ENCODE peak calls at places on chromosomes 6 and 20, in ten cellular contexts. B is CD8-positive, alpha-beta T cell; C is CD8-positive, alpha-beta memory T cell; P is esophagus squamous epithelium; E is hepatocyte; G is transverse colon; S is CD4-positive, alpha-beta memory T cell; T is tibial artery; Y is OCI-LY7; X is GM23338. O is an unnamed sample. For H3K4me1, the result is how much of the 10 kb centered on the place peaks cover.

GRCh38 chr6:118899948-118900347 is 6.0 kb downstream of the ASF1A start:
- DNase-seq in B (no peak), C (peak), P (no peak), E (no peak), G (no peak), S (no peak), T (no peak), Y (no peak), X (peak), O (no peak)

GRCh38 chr6:132236744-132237143 is 164.5 kb downstream of the MOXD1 start:
- DNase-seq in B (no peak), C (no peak), P (no peak), E (no peak), G (no peak), S (no peak), T (no peak), Y (no peak), X (peak), O (no peak)

GRCh38 chr6:150766201-150766997 is 99.1 kb upstream of the MTHFD1L start:
- DNase-seq in B (no peak), C (no peak), P (no peak), E (no peak), G (no peak), S (no peak), T (no peak), Y (no peak), X (no peak), O (no peak)

GRCh38 chr6:125798734-125799510 is 8.2 kb downstream of the NCOA7 start:
- DNase-seq in B (no peak), C (no peak), P (no peak), E (no peak), G (no peak), S (no peak), T (no peak), Y (peak), X (no peak), O (no peak)

GRCh38 chr6:107246972-107247615 is 131.8 kb upstream of the BEND3 start:
- DNase-seq in B (no peak), C (no peak), P (no peak), E (peak), G (no peak), S (no peak), T (no peak), Y (no peak), X (no peak), O (peak)

GRCh38 chr6:124719951-124720350 is 242.3 kb upstream of the RNF217 start:
- DNase-seq in B (no peak), C (no peak), P (no peak), E (no peak), G (no peak), S (no peak), T (no peak), Y (no peak), X (no peak), O (no peak)

GRCh38 chr6:27742833-27743573 is 169.2 kb downstream of the OR2B2 start:
- DNase-seq in B (no peak), C (no peak), P (no peak), E (no peak), G (no peak), S (no peak), T (no peak), Y (no peak), X (no peak), O (no peak)

GRCh38 chr20:32456869-32457421 is 98.8 kb downstream of the ASXL1 start:
- DNase-seq in B (no peak), C (no peak), P (no peak), E (peak), G (no peak), S (no peak), T (no peak), Y (peak), X (peak), O (no peak)

GRCh38 chr20:60649541-60649940 is 602.5 kb upstream of the CDH4 start:
- DNase-seq in B (no peak), C (no peak), P (no peak), E (no peak), G (no peak), S (no peak), T (no peak), Y (no peak), X (no peak), O (no peak)

GRCh38 chr6:44621846-44622245 is 234.3 kb downstream of the CDC5L start:
- DNase-seq in B (no peak), C (no peak), P (no peak), E (no peak), G (no peak), S (no peak), T (no peak), Y (no peak), X (no peak), O (no peak)

GRCh38 chr20:17684077-17684888 is 2.2 kb upstream of the RRBP1 start:
- DNase-seq in B (no peak), C (no peak), P (no peak), E (peak), G (peak), S (no peak), T (no peak), Y (no peak), X (no peak), O (no peak)

GRCh38 chr6:52049252-52050050 is 38.0 kb downstream of the PKHD1 start:
- DNase-seq in B (no peak), C (no peak), P (no peak), E (peak), G (no peak), S (peak), T (no peak), Y (peak), X (peak), O (peak)

GRCh38 chr6:14770572-14770971 is 475.3 kb upstream of the JARID2 start:
- DNase-seq in B (no peak), C (no peak), P (no peak), E (no peak), G (no peak), S (no peak), T (no peak), Y (no peak), X (no peak), O (no peak)

GRCh38 chr6:133764011-133764812 is 124.7 kb upstream of the TCF21 start:
- DNase-seq in B (no peak), C (no peak), P (no peak), E (no peak), G (no peak), S (no peak), T (no peak), Y (no peak), X (peak), O (peak)

GRCh38 chr20:36641506-36641843 is 4.5 kb downstream of the SLA2 start:
- DNase-seq in B (no peak), C (no peak), P (no peak), E (no peak), G (no peak), S (no peak), T (no peak), Y (no peak), X (no peak), O (no peak)

GRCh38 chr6:20608371-20608770 is 74.1 kb downstream of the CDKAL1 start:
- DNase-seq in B (no peak), C (no peak), P (no peak), E (no peak), G (no peak), S (no peak), T (no peak), Y (no peak), X (no peak), O (no peak)
- H3K27ac ChIP-seq in B (no peak), C (no peak), P (no peak), E (no peak), G (no peak), S (no peak), T (no peak), Y (no peak), X (no peak), O (no peak)

DNA sequence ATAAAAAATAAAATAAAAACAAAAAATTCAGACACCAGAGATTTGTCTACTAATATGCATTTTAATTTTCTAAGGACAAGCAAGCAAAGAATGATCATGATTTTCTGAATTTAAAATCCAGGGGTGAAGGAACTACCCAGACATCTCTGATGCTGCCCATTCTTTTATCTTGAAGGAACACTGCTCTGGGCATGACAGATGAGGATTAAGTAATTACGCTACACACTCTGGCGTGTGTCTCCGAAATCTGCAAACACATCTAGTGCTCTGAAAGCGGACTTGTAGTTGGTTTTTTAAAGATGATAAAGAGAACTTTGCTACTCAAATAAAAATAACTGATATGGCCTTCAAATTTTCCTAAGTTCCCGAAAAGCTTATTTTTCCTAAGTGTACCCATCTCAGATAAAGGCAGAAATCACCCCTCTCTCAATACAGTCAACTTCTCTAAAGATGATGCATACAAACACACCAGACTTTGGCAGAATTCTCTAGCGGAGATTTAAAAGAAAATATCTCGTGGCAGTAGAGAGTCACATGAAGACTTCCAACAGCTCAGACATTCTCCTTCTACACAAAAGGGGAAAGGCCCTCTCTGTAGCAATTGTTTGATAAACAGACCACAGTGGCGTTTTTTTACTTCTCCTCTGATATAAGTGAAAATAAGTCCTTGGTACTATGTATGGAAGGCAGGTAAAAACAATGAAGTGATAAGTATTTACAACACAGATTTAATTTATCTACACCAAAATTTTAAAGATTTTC is 133.8 kb downstream of the BACH2 start:
- DNase-seq in B (no peak), C (no peak), P (no peak), E (no peak), G (no peak), S (no peak), T (no peak), Y (no peak), X (no peak), O (no peak)
- H3K4me1 ChIP-seq in B (under half), C (under half), P (under half), E (under half), G (under half), S (under half), T (under half), Y (under half), X (under half), O (under half)

DNA sequence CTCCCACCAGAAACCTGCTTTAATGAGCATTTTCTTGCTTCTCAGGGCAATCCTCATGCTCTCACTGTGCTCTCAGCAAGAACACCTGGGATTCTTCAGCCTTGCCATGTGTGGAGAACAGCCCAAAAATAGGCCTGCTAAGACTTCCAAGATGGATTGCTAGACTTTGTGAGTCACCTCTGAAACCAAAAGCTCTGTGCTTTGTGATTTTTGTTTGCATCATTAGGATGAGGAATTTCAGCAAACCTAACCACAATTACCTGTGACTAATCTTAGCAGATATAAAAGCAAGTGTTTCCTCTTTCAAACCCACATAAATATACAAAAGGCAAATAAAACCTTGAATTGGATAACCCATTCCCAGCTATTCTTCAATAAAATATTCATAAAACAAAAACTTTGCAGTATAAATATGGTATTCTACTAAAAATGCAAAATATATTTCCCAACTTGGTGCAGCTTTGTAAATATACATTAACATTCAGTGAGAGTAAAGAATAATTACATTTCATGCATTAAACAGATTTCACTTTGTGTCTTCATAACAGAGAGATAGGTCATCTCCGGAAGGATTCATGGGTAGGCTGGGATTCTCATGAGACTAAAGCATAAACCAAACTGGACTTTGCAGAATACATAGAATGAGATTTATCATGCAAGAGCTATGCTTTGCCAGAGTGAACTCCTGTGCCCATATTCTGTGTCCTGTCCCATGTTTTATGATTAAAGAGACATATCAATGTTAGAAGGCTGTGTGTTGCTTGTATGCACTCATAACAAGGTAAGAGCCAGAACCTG is 33.5 kb downstream of the TPBG start:
- DNase-seq in B (no peak), C (no peak), P (no peak), E (no peak), G (no peak), S (no peak), T (no peak), Y (no peak), X (no peak), O (peak)
- H3K27ac ChIP-seq in B (no peak), C (no peak), P (no peak), E (no peak), G (no peak), S (no peak), T (no peak), Y (no peak), X (no peak), O (peak)

GRCh38 chr20:5041433-5041832 is 40.1 kb upstream of the SLC23A2 start:
- DNase-seq in B (no peak), C (no peak), P (no peak), E (peak), G (no peak), S (no peak), T (no peak), Y (no peak), X (peak), O (no peak)
- H3K4me1 ChIP-seq in B (under half), C (under half), P (under half), E (under half), G (under half), S (under half), T (under half), Y (under half), X (under half), O (under half)

DNA sequence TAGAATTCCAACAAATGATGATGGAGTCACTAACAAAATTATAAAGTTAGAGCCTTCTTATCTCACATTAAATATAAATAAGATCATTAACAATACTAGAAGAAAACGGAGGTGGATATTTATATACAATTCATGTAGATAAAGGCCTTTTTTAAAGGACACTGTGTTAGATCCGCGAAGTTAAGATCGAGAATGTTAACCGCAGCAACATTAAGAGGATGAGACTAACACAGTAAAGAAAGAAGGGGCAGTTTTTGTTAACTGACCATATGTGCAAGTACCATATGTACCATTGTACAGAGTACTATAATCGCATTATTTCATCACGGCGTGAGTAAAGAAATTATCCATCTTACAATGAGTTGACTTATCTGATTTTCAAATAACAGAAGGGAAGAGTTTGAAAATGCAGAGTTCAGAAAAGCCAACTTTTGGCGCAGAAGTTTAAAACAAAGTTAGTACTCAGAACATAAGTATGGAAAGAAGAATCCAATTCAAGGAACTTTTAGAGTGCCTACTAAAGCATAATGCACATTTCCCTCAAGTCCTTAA is 1.4 kb downstream of the FBXL4 start:
- DNase-seq in B (no peak), C (no peak), P (no peak), E (no peak), G (no peak), S (no peak), T (no peak), Y (peak), X (no peak), O (no peak)
- H3K27ac ChIP-seq in B (peak), C (peak), P (peak), E (peak), G (no peak), S (peak), T (peak), Y (peak), X (no peak), O (no peak)